ENCODE peak calls at places on chromosome 9, in nine cellular contexts. U is CD4-positive, CD25-positive, alpha-beta regulatory T cell; N is epithelial cell of esophagus; G is glutamatergic neuron; V is naive thymus-derived CD8-positive, alpha-beta T cell; E is left colon; F is brain microvascular endothelial cell; Q is KG1; B is effector CD4-positive, alpha-beta T cell. Z is an unnamed sample.

GRCh38 chr9:92512622-92513021 is 23.2 kb downstream of the ECM2 start:
- DNase-seq in U (no peak), N (no peak), G (no peak), V (no peak), E (no peak), F (no peak), Q (no peak), B (no peak), Z (no peak)

GRCh38 chr9:35611230-35611797 is 6.3 kb downstream of the TESK1 start:
- DNase-seq in U (peak; percentile 76), N (peak; percentile 59), G (peak; percentile 67), V (peak; percentile 53), E (no peak), F (peak; percentile 34), Q (peak; percentile 11), B (peak; percentile 49), Z (no peak)

GRCh38 chr9:130060296-130060695 is 6.6 kb downstream of the GPR107 start:
- DNase-seq in U (no peak), N (no peak), G (no peak), V (no peak), E (no peak), F (no peak), Q (no peak), B (no peak), Z (no peak)

GRCh38 chr9:75418518-75418917 is 330.2 kb downstream of the OSTF1 start:
- DNase-seq in U (no peak), N (no peak), G (no peak), V (no peak), E (no peak), F (no peak), Q (no peak), B (no peak), Z (no peak)

GRCh38 chr9:68975644-68976043 is 38.3 kb downstream of the PRKACG start:
- DNase-seq in U (peak; percentile 37), N (peak; percentile 6), G (no peak), V (no peak), E (no peak), F (no peak), Q (no peak), B (no peak), Z (no peak)

GRCh38 chr9:122086873-122087272 is 6.2 kb downstream of the TTLL11 start:
- DNase-seq in U (no peak), N (no peak), G (no peak), V (no peak), E (no peak), F (no peak), Q (no peak), B (no peak), Z (no peak)

GRCh38 chr9:18771018-18771417 is 262.0 kb downstream of the SAXO1 start:
- DNase-seq in U (no peak), N (no peak), G (no peak), V (no peak), E (no peak), F (no peak), Q (no peak), B (no peak), Z (no peak)

GRCh38 chr9:132548971-132549649 is 33.3 kb upstream of the BARHL1 start:
- DNase-seq in U (no peak), N (peak; percentile 18), G (no peak), V (no peak), E (no peak), F (peak; percentile 27), Q (no peak), B (no peak), Z (no peak)

GRCh38 chr9:129575818-129576217 is 45.1 kb downstream of the C9orf50 start:
- DNase-seq in U (no peak), N (no peak), G (no peak), V (no peak), E (no peak), F (no peak), Q (no peak), B (no peak), Z (no peak)

GRCh38 chr9:104993291-104993963 is 65.5 kb upstream of the ABCA1 start:
- DNase-seq in U (peak; percentile 62), N (no peak), G (peak; percentile 78), V (peak; percentile 14), E (peak; percentile 83), F (peak; percentile 90), Q (no peak), B (no peak), Z (peak; percentile 36)

GRCh38 chr9:137026384-137026783 is 1.7 kb downstream of the ABCA2 start:
- DNase-seq in U (no peak), N (no peak), G (no peak), V (no peak), E (no peak), F (no peak), Q (no peak), B (no peak), Z (no peak)

GRCh38 chr9:134830926-134831720 is 49.5 kb upstream of the FCN2 start:
- DNase-seq in U (no peak), N (no peak), G (no peak), V (no peak), E (no peak), F (no peak), Q (no peak), B (no peak), Z (no peak)

GRCh38 chr9:69816775-69817174 is 3.8 kb upstream of the CFAP95 start:
- DNase-seq in U (no peak), N (no peak), G (no peak), V (no peak), E (no peak), F (no peak), Q (no peak), B (no peak), Z (no peak)

GRCh38 chr9:21153688-21154608 is 12.3 kb upstream of the IFNW1 start:
- DNase-seq in U (peak; percentile 47), N (peak; percentile 48), G (no peak), V (peak; percentile 2), E (no peak), F (peak; percentile 64), Q (peak; percentile 46), B (no peak), Z (no peak)

GRCh38 chr9:105405514-105406131 is 42.2 kb upstream of the FSD1L start:
- DNase-seq in U (peak; percentile 86), N (no peak), G (peak; percentile 47), V (peak; percentile 60), E (no peak), F (peak; percentile 17), Q (peak; percentile 86), B (peak; percentile 33), Z (no peak)

GRCh38 chr9:71814805-71815204 is 46.5 kb upstream of the CEMIP2 start:
- DNase-seq in U (no peak), N (no peak), G (no peak), V (no peak), E (no peak), F (no peak), Q (no peak), B (no peak), Z (no peak)

GRCh38 chr9:134053941-134054761 is 13.7 kb downstream of the BRD3 start:
- DNase-seq in U (no peak), N (no peak), G (peak; percentile 19), V (no peak), E (peak; percentile 22), F (no peak), Q (no peak), B (no peak), Z (no peak)

GRCh38 chr9:16551692-16552091 is 318.8 kb downstream of the BNC2 start:
- DNase-seq in U (no peak), N (peak; percentile 26), G (no peak), V (no peak), E (no peak), F (no peak), Q (no peak), B (no peak), Z (peak; percentile 39)

GRCh38 chr9:65404232-65405006 is 119.4 kb upstream of the FOXD4L5 start:
- DNase-seq in U (no peak), N (no peak), G (no peak), V (no peak), E (no peak), F (no peak), Q (no peak), B (no peak), Z (no peak)

GRCh38 chr9:133608881-133609280 is 308 bp downstream of the FAM163B start:
- DNase-seq in U (no peak), N (no peak), G (no peak), V (no peak), E (no peak), F (no peak), Q (no peak), B (no peak), Z (no peak)

GRCh38 chr9:15501803-15502202 is 9.0 kb downstream of the PSIP1 start:
- DNase-seq in U (no peak), N (no peak), G (no peak), V (no peak), E (no peak), F (no peak), Q (no peak), B (no peak), Z (no peak)

GRCh38 chr9:123724211-123724831 is 205.6 kb downstream of the DENND1A start:
- DNase-seq in U (no peak), N (peak; percentile 3), G (no peak), V (no peak), E (no peak), F (peak; percentile 42), Q (no peak), B (no peak), Z (no peak)

GRCh38 chr9:81083821-81084512 is 605.4 kb downstream of the TLE1 start:
- DNase-seq in U (no peak), N (peak; percentile 34), G (no peak), V (no peak), E (no peak), F (peak; percentile 68), Q (no peak), B (no peak), Z (no peak)

GRCh38 chr9:128057724-128058409 is 9.3 kb downstream of the NAIF1 start:
- DNase-seq in U (no peak), N (no peak), G (no peak), V (no peak), E (no peak), F (no peak), Q (no peak), B (no peak), Z (no peak)

GRCh38 chr9:77018058-77019009 is 1.1 kb upstream of the FOXB2 start:
- DNase-seq in U (no peak), N (no peak), G (peak; percentile 62), V (no peak), E (no peak), F (no peak), Q (no peak), B (no peak), Z (no peak)

GRCh38 chr9:129220771-129221170 is 42.7 kb upstream of the IER5L start:
- DNase-seq in U (no peak), N (no peak), G (no peak), V (no peak), E (no peak), F (no peak), Q (no peak), B (no peak), Z (no peak)

GRCh38 chr9:33110686-33111085 is 34.2 kb upstream of the SMU1 start:
- DNase-seq in U (no peak), N (no peak), G (no peak), V (no peak), E (no peak), F (no peak), Q (no peak), B (no peak), Z (no peak)

GRCh38 chr9:127828262-127829031 is 25.8 kb downstream of the FPGS start:
- DNase-seq in U (no peak), N (peak; percentile 40), G (peak; percentile 84), V (no peak), E (peak; percentile 80), F (peak; percentile 46), Q (no peak), B (no peak), Z (peak; percentile 81)

GRCh38 chr9:77588319-77588937 is 59.7 kb downstream of the GNA14 start:
- DNase-seq in U (no peak), N (peak; percentile 78), G (no peak), V (no peak), E (no peak), F (peak; percentile 71), Q (no peak), B (no peak), Z (no peak)

GRCh38 chr9:83511051-83511450 is 27.1 kb downstream of the FRMD3 start:
- DNase-seq in U (peak; percentile 1), N (peak; percentile 42), G (no peak), V (no peak), E (no peak), F (no peak), Q (no peak), B (no peak), Z (no peak)

GRCh38 chr9:19049872-19050636 is 827 bp downstream of the RRAGA start:
- DNase-seq in U (peak; percentile 38), N (peak; percentile 25), G (no peak), V (no peak), E (no peak), F (peak; percentile 27), Q (no peak), B (no peak), Z (no peak)